ENCODE peak calls at places on chromosomes 5 and 9, in six cellular contexts. C is NCI-H2081, D is right lobe of liver, M is PC-9, A is left ventricle myocardium superior, N is GOT3. R is an unnamed sample.

GRCh38 chr5:88657166-88657565 is 225.8 kb downstream of the MEF2C start:
- DNase-seq in D (no peak), N (no peak), M (no peak), C (no peak), A (no peak), R (no peak)

GRCh38 chr5:160315968-160316367 is 3.6 kb upstream of the CCNJL start:
- DNase-seq in C (peak), D (no peak), M (peak), A (no peak), N (no peak), R (no peak)

GRCh38 chr9:37972346-37972745 is 68.4 kb upstream of the SLC25A51 start:
- DNase-seq in A (no peak), M (no peak), C (no peak), D (no peak), N (no peak), R (no peak)

GRCh38 chr9:133943036-133943780 is 48.9 kb downstream of the VAV2 start:
- DNase-seq in N (no peak), C (no peak), D (no peak), M (no peak), A (peak), R (no peak)

GRCh38 chr9:34612788-34613390 is 992 bp upstream of the RPP25L start:
- DNase-seq in N (no peak), D (peak), C (peak), A (peak), M (peak), R (no peak)

GRCh38 chr5:57445715-57446037 is 36.9 kb downstream of the ACTBL2 start:
- DNase-seq in D (no peak), M (no peak), N (no peak), A (no peak), C (no peak), R (no peak)

GRCh38 chr5:142600611-142601360 is 85.1 kb downstream of the FGF1 start:
- DNase-seq in N (peak), A (peak), M (no peak), D (peak), C (no peak), R (no peak)

GRCh38 chr9:111805841-111806241 is 11.1 kb upstream of the SHOC1 start:
- DNase-seq in A (no peak), N (no peak), C (no peak), M (no peak), D (no peak), R (no peak)

GRCh38 chr9:82681809-82682208 is 381.1 kb downstream of the RASEF start:
- DNase-seq in D (no peak), N (no peak), M (no peak), A (no peak), C (no peak), R (no peak)

GRCh38 chr9:125631391-125632085 is 75.5 kb downstream of the MAPKAP1 start:
- DNase-seq in D (no peak), C (peak), A (no peak), N (no peak), M (no peak), R (no peak)

GRCh38 chr5:158621381-158621780 is 478.3 kb downstream of the EBF1 start:
- DNase-seq in M (no peak), D (no peak), C (no peak), A (no peak), N (no peak), R (no peak)

GRCh38 chr5:79107020-79107796 is 4.4 kb upstream of the BHMT start:
- DNase-seq in N (no peak), M (no peak), C (no peak), D (no peak), A (no peak), R (no peak)

GRCh38 chr9:130987738-130988399 is 21.1 kb upstream of the LAMC3 start:
- DNase-seq in N (no peak), A (no peak), M (no peak), D (no peak), C (no peak), R (no peak)

GRCh38 chr5:150582281-150582791 is 58.1 kb upstream of the SYNPO start:
- DNase-seq in A (peak), D (peak), N (no peak), C (no peak), M (no peak), R (no peak)

GRCh38 chr5:10702040-10702629 is 58.9 kb downstream of the DAP start:
- DNase-seq in C (no peak), A (no peak), N (no peak), D (no peak), M (peak), R (no peak)

GRCh38 chr5:124341066-124341943 is 405.1 kb downstream of the ZNF608 start:
- DNase-seq in C (no peak), A (no peak), M (no peak), N (no peak), D (no peak), R (no peak)

GRCh38 chr5:16952968-16953671 is 17.0 kb upstream of the MYO10 start:
- DNase-seq in D (no peak), M (no peak), A (no peak), C (no peak), N (no peak), R (no peak)

GRCh38 chr5:115657883-115658233 is 32.0 kb upstream of the TMED7 start:
- DNase-seq in M (peak), C (no peak), D (no peak), N (no peak), A (no peak), R (no peak)

GRCh38 chr9:130421802-130422276 is 22.9 kb upstream of the ASS1 start:
- DNase-seq in A (no peak), N (no peak), M (no peak), D (no peak), C (peak), R (no peak)

GRCh38 chr5:149646564-149646963 is 65.3 kb downstream of the ARHGEF37 start:
- DNase-seq in A (no peak), D (no peak), N (no peak), M (no peak), C (peak), R (no peak)

GRCh38 chr5:67413749-67414148 is 217.2 kb upstream of the CD180 start:
- DNase-seq in A (no peak), N (no peak), M (no peak), D (no peak), C (no peak), R (no peak)

GRCh38 chr5:129506092-129506491 is 46.0 kb downstream of the ADAMTS19 start:
- DNase-seq in M (no peak), C (no peak), D (no peak), N (no peak), A (no peak), R (no peak)

GRCh38 chr5:14240366-14240765 is 97.2 kb downstream of the TRIO start:
- DNase-seq in D (no peak), C (no peak), M (no peak), A (no peak), N (no peak), R (no peak)

R was measured in GM12892.